ENCODE peak calls at places on chromosomes 16 and 17, in five cellular contexts. Q, N, D, O and U are unnamed samples.

GRCh38 chr16:81697886-81698635 is 81.0 kb upstream of the PLCG2 start:
- DNase-seq in Q (peak; percentile 44), N (no peak), D (no peak), O (peak; percentile 50), U (no peak)

GRCh38 chr17:30717290-30718098 is 107.0 kb downstream of the CRLF3 start:
- DNase-seq in Q (no peak), N (no peak), D (no peak), O (peak; percentile 26), U (peak; percentile 1)

GRCh38 chr17:21089145-21089544 is 37.6 kb upstream of the DHRS7B start:
- DNase-seq in Q (peak; percentile 16), N (no peak), D (peak; percentile 73), O (no peak), U (no peak)

GRCh38 chr16:86945166-86945900 is 367.0 kb downstream of the FOXL1 start:
- DNase-seq in Q (no peak), N (peak; percentile 57), D (no peak), O (peak; percentile 50), U (no peak)

GRCh38 chr17:49775546-49776260 is 11.8 kb upstream of the FAM117A start:
- DNase-seq in Q (peak; percentile 47), N (peak; percentile 36), D (no peak), O (no peak), U (no peak)

GRCh38 chr17:229130-229944 is 47.9 kb upstream of the DOC2B start:
- DNase-seq in Q (peak; percentile 29), N (no peak), D (no peak), O (peak; percentile 48), U (no peak)

GRCh38 chr17:62899349-62899748 is 66.7 kb upstream of the TANC2 start:
- DNase-seq in Q (no peak), N (no peak), D (no peak), O (peak; percentile 73), U (no peak)

GRCh38 chr17:74742978-74743545 is 5.4 kb upstream of the NHERF1 start:
- DNase-seq in Q (no peak), N (no peak), D (no peak), O (no peak), U (peak; percentile 46)

GRCh38 chr16:22073350-22073749 is 19.0 kb upstream of the VWA3A start:
- DNase-seq in Q (no peak), N (no peak), D (peak; percentile 9), O (no peak), U (no peak)

GRCh38 chr17:17702370-17702769 is 21.1 kb downstream of the RAI1 start:
- DNase-seq in Q (no peak), N (no peak), D (no peak), O (no peak), U (no peak)

GRCh38 chr17:329794-330420 is 22.7 kb downstream of the RPH3AL start:
- DNase-seq in Q (no peak), N (no peak), D (no peak), O (peak; percentile 46), U (no peak)

GRCh38 chr17:80718428-80718827 is 173.8 kb downstream of the RPTOR start:
- DNase-seq in Q (no peak), N (no peak), D (no peak), O (no peak), U (no peak)

GRCh38 chr16:49019081-49019633 is 262.5 kb downstream of the CBLN1 start:
- DNase-seq in Q (peak; percentile 73), N (peak; percentile 89), D (no peak), O (no peak), U (no peak)

GRCh38 chr16:70018254-70018653 is 67.1 kb downstream of the CLEC18A start:
- DNase-seq in Q (peak; percentile 15), N (peak; percentile 81), D (peak; percentile 10), O (no peak), U (peak; percentile 59)

GRCh38 chr16:19664166-19664565 is 53.9 kb downstream of the KNOP1 start:
- DNase-seq in Q (no peak), N (no peak), D (no peak), O (no peak), U (no peak)

GRCh38 chr17:8681175-8681949 is 50.8 kb upstream of the MYH10 start:
- DNase-seq in Q (peak; percentile 89), N (no peak), D (peak; percentile 88), O (no peak), U (no peak)

GRCh38 chr17:81518113-81518784 is 5.7 kb upstream of the ACTG1 start:
- DNase-seq in Q (no peak), N (peak; percentile 64), D (peak; percentile 52), O (no peak), U (no peak)

GRCh38 chr16:13436641-13437423 is 483.1 kb upstream of the ERCC4 start:
- DNase-seq in Q (peak; percentile 32), N (no peak), D (no peak), O (no peak), U (no peak)

GRCh38 chr16:57147381-57148191 is 38.3 kb downstream of the PSME3IP1 start:
- DNase-seq in Q (peak; percentile 21), N (no peak), D (peak; percentile 75), O (no peak), U (no peak)

GRCh38 chr16:24610421-24610765 is 71.0 kb downstream of the RBBP6 start:
- DNase-seq in Q (peak; percentile 46), N (peak; percentile 45), D (peak; percentile 72), O (peak; percentile 65), U (no peak)

GRCh38 chr17:19398301-19399181 is 11.6 kb upstream of the MFAP4 start:
- DNase-seq in Q (peak; percentile 19), N (no peak), D (peak; percentile 41), O (peak; percentile 76), U (no peak)

GRCh38 chr17:69637399-69638165 is 223.1 kb downstream of the MAP2K6 start:
- DNase-seq in Q (peak; percentile 87), N (no peak), D (peak; percentile 80), O (no peak), U (no peak)

GRCh38 chr17:51372345-51373004 is 112.1 kb downstream of the UTP18 start:
- DNase-seq in Q (peak; percentile 34), N (peak; percentile 93), D (peak; percentile 68), O (no peak), U (peak; percentile 0)

GRCh38 chr17:65243838-65244237 is 106.7 kb downstream of the RGS9 start:
- DNase-seq in Q (peak; percentile 72), N (peak; percentile 67), D (peak; percentile 83), O (no peak), U (no peak)

GRCh38 chr17:14489986-14490385 is 189.1 kb downstream of the HS3ST3B1 start:
- DNase-seq in Q (no peak), N (no peak), D (no peak), O (no peak), U (no peak)

GRCh38 chr16:12700161-12700560 is 103.5 kb downstream of the CPPED1 start:
- DNase-seq in Q (no peak), N (no peak), D (no peak), O (no peak), U (no peak)

GRCh38 chr17:78476973-78477372 is 98.5 kb downstream of the PGS1 start:
- DNase-seq in Q (no peak), N (peak; percentile 19), D (no peak), O (no peak), U (no peak)

DNA sequence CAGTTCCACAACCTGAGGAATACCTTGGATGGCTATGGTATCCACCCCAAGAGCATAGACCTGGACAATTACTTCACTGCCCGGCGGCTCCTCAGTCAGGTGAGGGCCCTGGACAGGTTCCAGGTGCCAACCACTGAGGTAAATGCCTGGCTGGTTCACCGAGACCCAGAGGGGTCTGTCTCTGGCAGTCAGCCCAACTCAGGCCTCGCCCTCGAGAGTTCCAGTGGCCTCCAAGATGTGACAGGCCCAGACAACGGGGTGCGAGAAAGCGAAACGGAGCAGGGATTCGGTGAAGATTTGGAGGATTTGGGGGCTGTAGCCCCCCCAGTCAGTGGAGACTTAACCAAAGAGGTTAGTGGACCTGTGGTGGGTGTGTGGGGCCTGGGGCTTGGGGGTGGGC is 3.1 kb downstream of the NFE2L1 start:
- DNase-seq in Q (no peak), N (no peak), D (no peak), O (no peak), U (no peak)
- H3K4me1 ChIP-seq in Q (peaks cover 34% of the 10 kb centered on the region), N (peaks cover 22% of the 10 kb centered on the region), D (peaks cover 76% of the 10 kb centered on the region), O (peaks cover 77% of the 10 kb centered on the region), U (peaks cover 67% of the 10 kb centered on the region)

GRCh38 chr17:40139566-40140058 is 725 bp upstream of the CASC3 start:
- DNase-seq in Q (no peak), N (no peak), D (peak; percentile 11), O (no peak), U (no peak)
- H3K36me3 ChIP-seq in Q (peaks cover 4% of the 10 kb centered on the region), N (peaks cover 3% of the 10 kb centered on the region), D (peaks cover 35% of the 10 kb centered on the region), O (peaks cover 58% of the 10 kb centered on the region), U (peaks cover 28% of the 10 kb centered on the region)

DNA sequence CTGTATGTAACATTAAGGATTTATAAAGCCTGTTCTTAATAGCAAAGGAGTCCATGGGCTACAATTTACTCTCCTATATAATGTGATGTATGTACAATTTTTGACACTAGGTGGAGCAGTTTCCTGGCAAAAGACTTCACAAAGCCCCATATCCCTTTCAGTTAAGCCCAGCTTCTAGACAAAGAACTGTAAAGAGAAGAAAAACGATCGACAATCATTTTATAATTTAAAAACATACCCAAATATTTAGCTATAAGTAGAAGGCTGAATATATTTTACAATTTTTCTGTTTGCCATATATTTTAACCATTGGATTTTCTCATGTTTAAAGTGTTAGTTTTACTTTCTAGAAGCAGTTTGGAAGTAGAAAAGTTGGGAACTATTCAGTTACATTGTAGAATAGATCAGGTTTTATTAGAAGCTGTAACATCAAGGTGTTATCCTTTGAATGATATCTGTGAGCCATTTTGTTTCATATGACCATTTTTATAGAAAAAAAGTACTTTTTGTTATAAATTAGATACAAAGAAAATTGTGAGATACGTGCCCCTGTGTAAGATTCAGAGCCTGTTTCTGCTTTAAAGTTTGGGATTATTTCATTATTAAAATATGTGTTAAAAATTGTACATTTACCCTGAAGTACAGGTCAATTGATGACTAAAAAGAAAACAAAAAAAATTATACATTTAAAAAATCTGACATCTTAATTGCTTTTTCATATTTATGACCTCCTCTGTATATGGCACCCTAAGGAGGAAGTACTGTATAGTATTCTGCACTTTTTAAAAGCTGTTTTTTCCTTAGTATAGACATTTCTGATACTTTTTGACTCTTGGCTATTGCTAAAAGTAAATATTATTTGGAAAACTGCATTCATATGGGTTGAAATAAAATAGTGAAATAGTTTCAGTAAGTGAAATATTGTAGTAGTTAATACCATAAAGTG is 46.3 kb downstream of the VMP1 start:
- DNase-seq in Q (peak; percentile 83), N (peak; percentile 85), D (peak; percentile 86), O (no peak), U (peak; percentile 77)
- H3K27ac ChIP-seq in Q (peak overlapping the region; percentile 64), N (no peak overlapping the region), D (peak overlapping the region; percentile 89), O (peak overlapping the region; percentile 65), U (peak overlapping the region; percentile 43)

GRCh38 chr17:28550858-28551257 is 1.6 kb downstream of the UNC119 start:
- DNase-seq in Q (no peak), N (no peak), D (no peak), O (no peak), U (no peak)
- H3K4me1 ChIP-seq in Q (peaks cover 3% of the 10 kb centered on the region), N (peaks cover 6% of the 10 kb centered on the region), D (no peaks in the 10 kb centered on the region), O (peaks cover 26% of the 10 kb centered on the region), U (peaks cover 48% of the 10 kb centered on the region)

GRCh38 chr17:12269751-12270150 is 249.1 kb downstream of the MAP2K4 start:
- DNase-seq in Q (no peak), N (no peak), D (no peak), O (no peak), U (no peak)
- H3K36me3 ChIP-seq in Q (no peaks in the 10 kb centered on the region), N (no peaks in the 10 kb centered on the region), D (no peaks in the 10 kb centered on the region), O (no peaks in the 10 kb centered on the region), U (no peaks in the 10 kb centered on the region)

DNA sequence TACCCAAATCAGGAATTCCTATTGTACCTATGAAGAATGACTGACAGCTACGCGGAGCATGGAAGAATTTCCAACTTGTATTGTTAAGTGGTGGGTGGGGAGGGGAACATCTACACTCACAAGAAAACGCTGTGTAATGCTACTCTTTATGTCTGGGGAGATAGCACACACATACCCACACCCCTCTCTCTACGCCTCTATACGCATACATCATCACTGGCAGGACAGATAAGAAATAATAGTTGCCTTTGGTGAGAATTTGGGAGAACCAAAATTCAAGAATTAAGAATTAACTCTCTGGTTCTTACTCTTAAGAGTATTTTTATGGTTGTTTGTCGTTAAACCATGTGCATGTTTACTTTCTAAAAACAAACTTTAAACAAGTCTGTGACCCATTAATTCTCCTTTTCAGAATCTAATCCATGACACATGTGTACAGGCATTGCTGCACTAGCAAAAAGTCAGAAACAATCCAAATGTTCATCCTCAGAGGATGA is 33.9 kb downstream of the CREBBP start:
- DNase-seq in Q (no peak), N (no peak), D (no peak), O (no peak), U (no peak)
- H3K27ac ChIP-seq in Q (no peak overlapping the region), N (no peak overlapping the region), D (no peak overlapping the region), O (no peak overlapping the region), U (no peak overlapping the region)